ENCODE peak calls at places on chromosome 6, in ten cellular contexts. I is HCT116, W is spleen, L is stomach, G is H1, K is prostate gland, Z is endothelial cell of umbilical vein, X is SK-N-SH, C is GM23338, E is breast epithelium. R is an unnamed sample.

GRCh38 chr6:106161893-106162292 is 75.8 kb downstream of the PRDM1 start:
- DNase-seq in I (no peak), W (no peak), L (no peak), G (no peak), K (no peak), Z (no peak), X (no peak), C (no peak), E (no peak), R (no peak)

GRCh38 chr6:147678256-147678655 is 169.8 kb downstream of the SAMD5 start:
- DNase-seq in I (no peak), W (no peak), L (no peak), G (no peak), K (no peak), Z (no peak), X (no peak), C (no peak), E (no peak), R (no peak)

GRCh38 chr6:140178550-140179334 is 804.3 kb upstream of the CITED2 start:
- DNase-seq in I (no peak), W (no peak), L (no peak), G (no peak), K (no peak), Z (no peak), X (no peak), C (no peak), E (no peak), R (no peak)

GRCh38 chr6:34249469-34250370 is 914 bp upstream of the SMIM29 start:
- DNase-seq in I (no peak), W (peak), L (no peak), G (no peak), K (no peak), Z (no peak), X (no peak), C (no peak), E (no peak), R (no peak)

GRCh38 chr6:139296927-139297326 is 5.1 kb upstream of the TXLNB start:
- DNase-seq in I (no peak), W (no peak), L (no peak), G (no peak), K (no peak), Z (no peak), X (no peak), C (no peak), E (no peak), R (no peak)

GRCh38 chr6:42100029-42100901 is 42.2 kb downstream of the C6orf132 start:
- DNase-seq in I (no peak), W (no peak), L (no peak), G (no peak), K (no peak), Z (peak), X (no peak), C (no peak), E (no peak), R (no peak)

GRCh38 chr6:148465654-148466053 is 123.0 kb downstream of the SASH1 start:
- DNase-seq in I (no peak), W (no peak), L (no peak), G (peak), K (no peak), Z (no peak), X (no peak), C (no peak), E (no peak), R (no peak)

GRCh38 chr6:151141685-151142084 is 98.1 kb upstream of the AKAP12 start:
- DNase-seq in I (no peak), W (no peak), L (no peak), G (no peak), K (peak), Z (peak), X (no peak), C (no peak), E (no peak), R (no peak)

GRCh38 chr6:132812756-132813172 is 1.6 kb upstream of the RPS12 start:
- DNase-seq in I (no peak), W (no peak), L (no peak), G (no peak), K (no peak), Z (no peak), X (no peak), C (peak), E (no peak), R (no peak)

GRCh38 chr6:158661156-158661555 is 11.3 kb downstream of the SYTL3 start:
- DNase-seq in I (no peak), W (no peak), L (no peak), G (no peak), K (no peak), Z (no peak), X (no peak), C (peak), E (no peak), R (no peak)

GRCh38 chr6:127589135-127589534 is 12.2 kb downstream of the C6orf58 start:
- DNase-seq in I (no peak), W (no peak), L (no peak), G (no peak), K (no peak), Z (no peak), X (no peak), C (no peak), E (no peak), R (no peak)

GRCh38 chr6:168301648-168302398 is 17.8 kb downstream of the DACT2 start:
- DNase-seq in I (no peak), W (peak), L (no peak), G (peak), K (no peak), Z (no peak), X (no peak), C (peak), E (no peak), R (peak)

GRCh38 chr6:120198033-120198432 is 848.5 kb upstream of the MAN1A1 start:
- DNase-seq in I (no peak), W (no peak), L (no peak), G (no peak), K (no peak), Z (no peak), X (peak), C (no peak), E (no peak), R (no peak)

GRCh38 chr6:154613137-154613676 is 102.7 kb upstream of the CNKSR3 start:
- DNase-seq in I (no peak), W (no peak), L (no peak), G (no peak), K (no peak), Z (peak), X (no peak), C (no peak), E (no peak), R (no peak)

GRCh38 chr6:170066679-170067078 is 224.2 kb downstream of the DLL1 start:
- DNase-seq in I (no peak), W (peak), L (no peak), G (no peak), K (no peak), Z (no peak), X (no peak), C (no peak), E (no peak), R (no peak)

GRCh38 chr6:47134476-47135189 is 92.5 kb upstream of the ADGRF1 start:
- DNase-seq in I (peak), W (no peak), L (no peak), G (no peak), K (peak), Z (peak), X (no peak), C (no peak), E (no peak), R (no peak)
- TF ChIP-seq POLR2AphosphoS5 in I (peak), W (no peak), L (peak), G (no peak), K (peak), Z (peak), X (peak), C (no peak), E (no peak), R (no peak)

GRCh38 chr6:2440516-2440915 is 195.1 kb upstream of the GMDS start:
- DNase-seq in I (no peak), W (no peak), L (no peak), G (no peak), K (no peak), Z (no peak), X (no peak), C (no peak), E (no peak), R (no peak)
- H3K4me3 ChIP-seq in I (no peak), W (no peak), L (no peak), G (no peak), K (no peak), Z (no peak), X (no peak), C (no peak), E (no peak), R (no peak)

GRCh38 chr6:3742426-3743344 is 8.8 kb downstream of the PXDC1 start:
- DNase-seq in I (peak), W (peak), L (peak), G (peak), K (peak), Z (peak), X (peak), C (peak), E (peak), R (no peak)
- TF ChIP-seq POLR2AphosphoS5 in I (no peak), W (peak), L (no peak), G (no peak), K (peak), Z (peak), X (no peak), C (no peak), E (peak), R (peak)

DNA sequence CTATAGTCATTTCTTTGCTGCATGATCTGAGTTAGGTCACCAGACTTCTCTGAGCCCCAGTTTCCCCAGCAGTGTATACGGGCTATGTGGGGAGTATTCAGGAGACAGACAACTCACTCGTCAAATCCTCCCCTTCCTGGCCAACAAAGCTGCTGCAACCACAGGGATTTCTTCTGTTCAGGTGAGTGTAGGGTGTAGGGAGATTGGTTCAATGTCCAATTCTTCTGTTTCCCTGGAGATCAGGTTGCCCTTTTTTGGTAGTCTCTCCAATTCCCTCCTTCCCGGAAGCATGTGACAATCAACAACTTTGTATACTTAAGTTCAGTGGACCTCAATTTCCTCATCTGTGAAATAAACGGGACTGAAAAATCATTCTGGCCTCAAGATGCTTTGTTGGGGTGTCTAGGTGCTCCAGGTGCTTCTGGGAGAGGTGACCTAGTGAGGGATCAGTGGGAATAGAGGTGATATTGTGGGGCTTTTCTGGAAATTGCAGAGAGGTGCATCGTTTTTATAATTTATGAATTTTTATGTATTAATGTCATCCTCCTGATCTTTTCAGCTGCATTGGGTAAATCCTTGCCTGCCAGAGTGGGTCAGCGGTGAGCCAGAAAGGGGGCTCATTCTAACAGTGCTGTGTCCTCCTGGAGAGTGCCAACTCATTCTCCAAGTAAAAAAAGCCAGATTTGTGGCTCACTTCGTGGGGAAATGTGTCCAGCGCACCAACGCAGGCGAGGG is 594 bp upstream of the CDKN1A start:
- DNase-seq in I (no peak), W (peak), L (no peak), G (no peak), K (no peak), Z (peak), X (no peak), C (no peak), E (no peak), R (no peak)
- H3K4me3 ChIP-seq in I (peak), W (peak), L (peak), G (peak), K (peak), Z (no peak), X (peak), C (peak), E (peak), R (peak)

GRCh38 chr6:26553739-26554668 is 15.8 kb downstream of the HMGN4 start:
- DNase-seq in I (peak), W (peak), L (peak), G (peak), K (peak), Z (peak), X (no peak), C (peak), E (peak), R (no peak)
- TF ChIP-seq POLR2AphosphoS5 in I (peak), W (no peak), L (no peak), G (no peak), K (peak), Z (peak), X (no peak), C (no peak), E (peak), R (no peak)

DNA sequence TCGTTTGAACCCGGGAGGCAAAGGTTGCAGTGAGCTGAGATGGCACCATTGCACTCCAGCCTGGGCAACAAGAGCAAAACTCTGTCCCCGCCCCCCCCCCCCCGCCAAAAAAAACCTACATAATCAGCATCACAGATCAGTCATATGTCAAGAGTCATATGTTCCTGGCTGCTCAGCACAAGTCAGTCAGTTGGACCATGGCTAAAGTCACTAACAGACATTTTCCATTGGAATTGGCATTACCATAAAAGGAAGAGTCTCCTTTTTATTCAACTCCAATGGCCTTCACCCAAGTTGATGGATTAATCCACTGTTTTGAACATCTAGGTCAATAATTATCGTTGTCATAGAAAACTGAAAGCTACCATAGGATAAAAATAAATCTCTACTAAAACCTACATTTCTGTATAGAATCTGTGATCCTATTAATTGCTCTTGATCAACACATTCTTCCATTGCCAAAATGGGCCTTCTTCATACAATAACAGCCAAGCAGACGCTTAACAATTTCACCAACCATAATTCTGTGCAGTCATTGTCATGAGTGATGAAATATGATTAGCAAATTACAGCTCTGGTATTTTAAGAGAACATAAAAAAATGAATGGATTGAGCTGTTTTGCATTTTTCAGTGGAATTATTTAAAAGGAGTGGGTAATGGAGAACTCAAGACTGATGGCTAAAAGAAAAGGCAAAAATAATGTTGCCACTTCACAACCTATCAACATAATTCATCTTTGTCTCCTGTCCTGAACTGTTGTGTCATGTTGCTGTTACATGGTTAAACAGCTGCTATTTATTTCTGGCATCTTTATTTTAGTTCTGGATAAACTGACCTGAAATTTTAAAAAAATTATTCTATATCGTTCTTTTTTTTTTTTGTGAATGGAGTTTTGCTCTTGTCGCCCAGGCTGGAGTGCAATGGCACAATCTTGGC is 555.5 kb upstream of the JARID2 start:
- DNase-seq in I (no peak), W (no peak), L (no peak), G (no peak), K (no peak), Z (no peak), X (no peak), C (no peak), E (no peak), R (no peak)
- H3K4me3 ChIP-seq in I (no peak), W (no peak), L (no peak), G (no peak), K (no peak), Z (no peak), X (no peak), C (no peak), E (no peak), R (no peak)

R was measured in vagina.